ENCODE peak calls at places on chromosome 16, in four cellular contexts. Q is HCT116, U is K562, P is GM12878. N is an unnamed sample.

GRCh38 chr16:31125844-31126243 is 8.4 kb downstream of the KAT8 start:
- DNase-seq in Q (no peak), P (no peak), U (no peak), N (no peak)

GRCh38 chr16:58518083-58518979 is 3.0 kb downstream of the SETD6 start:
- DNase-seq in P (peak; percentile 54), U (no peak), Q (no peak), N (no peak)

GRCh38 chr16:15032547-15033308 is 23.1 kb downstream of the NTAN1 start:
- DNase-seq in P (no peak), Q (no peak), U (no peak), N (no peak)

GRCh38 chr16:22726868-22727267 is 87.1 kb upstream of the HS3ST2 start:
- DNase-seq in P (no peak), Q (no peak), U (no peak), N (no peak)

GRCh38 chr16:52389045-52389444 is 157.9 kb downstream of the TOX3 start:
- DNase-seq in Q (no peak), P (no peak), U (no peak), N (no peak)

GRCh38 chr16:49961087-49961486 is 63.9 kb upstream of the CNEP1R1 start:
- DNase-seq in Q (no peak), U (no peak), P (no peak), N (no peak)

GRCh38 chr16:53043986-53044571 is 8.6 kb downstream of the CHD9NB start:
- DNase-seq in U (no peak), P (no peak), Q (no peak), N (peak; percentile 92)

GRCh38 chr16:86347916-86348555 is 162.3 kb upstream of the FOXF1 start:
- DNase-seq in P (no peak), U (no peak), Q (no peak), N (no peak)

GRCh38 chr16:19085679-19086200 is 18.3 kb downstream of the COQ7 start:
- DNase-seq in U (peak; percentile 68), Q (no peak), P (no peak), N (no peak)

GRCh38 chr16:56343661-56344517 is 81.5 kb downstream of the AMFR start:
- DNase-seq in P (no peak), U (no peak), Q (no peak), N (no peak)

GRCh38 chr16:679808-680624 is at the start of gene STUB1:
- DNase-seq in P (no peak), U (peak; percentile 88), Q (peak; percentile 48), N (peak; percentile 64)

GRCh38 chr16:67917140-67917851 is 14.4 kb downstream of the CTRL start:
- DNase-seq in Q (no peak), P (no peak), U (no peak), N (no peak)

GRCh38 chr16:47970291-47970931 is 185.4 kb downstream of the ABCC12 start:
- DNase-seq in Q (no peak), P (no peak), U (no peak), N (no peak)

GRCh38 chr16:63323055-63323454 is 1286.8 kb upstream of the CDH8 start:
- DNase-seq in U (no peak), Q (no peak), P (no peak), N (no peak)

GRCh38 chr16:15415411-15416070 is 18.8 kb upstream of the BMERB1 start:
- DNase-seq in P (no peak), Q (no peak), U (no peak), N (no peak)

GRCh38 chr16:68612996-68613395 is 32.1 kb upstream of the CDH3 start:
- DNase-seq in Q (no peak), U (no peak), P (no peak), N (no peak)

GRCh38 chr16:70689035-70689969 is 3.4 kb upstream of the MTSS2 start:
- DNase-seq in Q (no peak), P (no peak), U (no peak), N (no peak)

GRCh38 chr16:85137323-85138072 is 25.2 kb upstream of the CIBAR2 start:
- DNase-seq in P (no peak), Q (no peak), U (no peak), N (no peak)

GRCh38 chr16:73337897-73338296 is 290.0 kb upstream of the ZFHX3 start:
- DNase-seq in U (no peak), P (no peak), Q (no peak), N (no peak)

GRCh38 chr16:68626557-68626956 is 18.6 kb upstream of the CDH3 start:
- DNase-seq in Q (no peak), U (no peak), P (no peak), N (no peak)

GRCh38 chr16:85554791-85555548 is 58.2 kb upstream of the GSE1 start:
- DNase-seq in Q (no peak), P (no peak), U (peak; percentile 98), N (no peak)

GRCh38 chr16:456891-457483 is 31.5 kb downstream of the RAB11FIP3 start:
- DNase-seq in P (no peak), U (no peak), Q (no peak), N (no peak)

GRCh38 chr16:50470687-50471086 is 77.5 kb upstream of the NKD1 start:
- DNase-seq in P (no peak), Q (no peak), U (no peak), N (no peak)

GRCh38 chr16:2597560-2597902 is 59.7 kb downstream of the PDPK1 start:
- DNase-seq in P (no peak), Q (no peak), U (no peak), N (no peak)

GRCh38 chr16:73385701-73386100 is 337.8 kb upstream of the ZFHX3 start:
- DNase-seq in U (no peak), P (no peak), Q (no peak), N (no peak)

GRCh38 chr16:268141-269053 is 7.3 kb downstream of the RGS11 start:
- DNase-seq in U (no peak), Q (no peak), P (no peak), N (no peak)

GRCh38 chr16:28110479-28110878 is 47.0 kb upstream of the GSG1L start:
- DNase-seq in P (no peak), Q (no peak), U (no peak), N (no peak)

GRCh38 chr16:17283022-17283421 is 187.7 kb downstream of the XYLT1 start:
- DNase-seq in P (no peak), U (no peak), Q (no peak), N (no peak)

GRCh38 chr16:2515180-2515803 is 1.5 kb downstream of the ATP6V0C start:
- DNase-seq in Q (no peak), P (no peak), U (peak; percentile 46), N (no peak)

GRCh38 chr16:85452364-85453178 is 160.6 kb upstream of the GSE1 start:
- DNase-seq in U (no peak), P (no peak), Q (no peak), N (no peak)

GRCh38 chr16:52816993-52817392 is 235.7 kb downstream of the CHD9NB start:
- DNase-seq in U (no peak), Q (no peak), P (no peak), N (no peak)

GRCh38 chr16:68478526-68479249 is 30.4 kb upstream of the SMPD3 start:
- DNase-seq in U (no peak), Q (no peak), P (no peak), N (no peak)

GRCh38 chr16:47413041-47413440 is 47.8 kb downstream of the ITFG1 start:
- DNase-seq in Q (no peak), U (no peak), P (no peak), N (no peak)

GRCh38 chr16:2520784-2521577 is 810 bp downstream of the AMDHD2 start:
- DNase-seq in U (peak; percentile 76), P (no peak), Q (no peak), N (no peak)

GRCh38 chr16:84925092-84925772 is 86.1 kb downstream of the ZDHHC7 start:
- DNase-seq in Q (peak; percentile 35), U (peak; percentile 86), P (no peak), N (peak; percentile 95)

DNA sequence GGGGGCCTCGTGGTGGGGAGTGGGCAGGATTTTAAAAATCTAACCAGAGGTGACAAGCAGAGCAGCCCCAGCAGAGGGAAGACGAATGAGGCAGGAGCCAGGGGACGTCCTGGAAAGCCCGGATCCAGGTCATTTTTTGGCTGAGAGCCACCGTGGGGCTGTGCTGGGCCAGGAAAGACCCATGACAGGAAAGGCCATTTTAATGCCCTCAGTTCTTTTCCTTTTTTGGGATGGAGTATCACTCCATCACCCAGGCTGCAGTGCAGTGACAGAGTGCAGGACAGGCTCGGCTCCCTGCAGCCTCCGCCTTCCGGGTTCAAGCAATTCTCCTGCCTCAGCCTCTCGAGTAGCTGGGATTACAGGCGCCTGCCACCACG is 30.5 kb upstream of the JPH3 start:
- DNase-seq in U (no peak), P (no peak), Q (no peak), N (no peak)
- TF ChIP-seq CTCF in U (no peak), P (no peak), Q (no peak), N (no peak)

GRCh38 chr16:81457326-81458133 is 12.9 kb downstream of the CMIP start:
- DNase-seq in P (no peak), U (peak; percentile 88), Q (peak; percentile 16), N (no peak)
- TF ChIP-seq EGR1 in P (no peak), U (peak; percentile 47), Q (no peak), N (no peak)

DNA sequence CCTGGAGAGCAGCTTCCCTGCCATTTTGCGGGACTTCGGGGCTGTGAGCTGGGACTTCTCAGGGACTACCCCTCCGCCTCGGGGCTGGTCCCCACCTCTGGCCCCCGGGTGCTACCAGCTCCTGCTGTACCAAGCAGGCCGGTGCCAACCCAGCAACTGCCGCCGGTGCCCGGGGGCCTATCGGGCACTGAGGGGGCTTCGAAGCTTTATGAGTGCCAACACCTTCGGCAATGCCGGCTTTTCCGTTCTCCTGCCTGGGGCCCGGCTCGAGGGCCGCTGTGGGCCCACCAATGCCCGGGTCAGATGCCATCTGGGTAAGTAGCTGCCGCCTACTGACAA is 1.3 kb downstream of the ASPHD1 start:
- DNase-seq in U (no peak), P (no peak), Q (no peak), N (no peak)
- TF ChIP-seq CTCF in U (no peak), P (no peak), Q (no peak), N (no peak)

GRCh38 chr16:88973415-88974050 is 3.5 kb downstream of the CBFA2T3 start:
- DNase-seq in Q (no peak), U (no peak), P (no peak), N (no peak)
- TF ChIP-seq EGR1 in Q (no peak), U (no peak), P (no peak), N (no peak)

DNA sequence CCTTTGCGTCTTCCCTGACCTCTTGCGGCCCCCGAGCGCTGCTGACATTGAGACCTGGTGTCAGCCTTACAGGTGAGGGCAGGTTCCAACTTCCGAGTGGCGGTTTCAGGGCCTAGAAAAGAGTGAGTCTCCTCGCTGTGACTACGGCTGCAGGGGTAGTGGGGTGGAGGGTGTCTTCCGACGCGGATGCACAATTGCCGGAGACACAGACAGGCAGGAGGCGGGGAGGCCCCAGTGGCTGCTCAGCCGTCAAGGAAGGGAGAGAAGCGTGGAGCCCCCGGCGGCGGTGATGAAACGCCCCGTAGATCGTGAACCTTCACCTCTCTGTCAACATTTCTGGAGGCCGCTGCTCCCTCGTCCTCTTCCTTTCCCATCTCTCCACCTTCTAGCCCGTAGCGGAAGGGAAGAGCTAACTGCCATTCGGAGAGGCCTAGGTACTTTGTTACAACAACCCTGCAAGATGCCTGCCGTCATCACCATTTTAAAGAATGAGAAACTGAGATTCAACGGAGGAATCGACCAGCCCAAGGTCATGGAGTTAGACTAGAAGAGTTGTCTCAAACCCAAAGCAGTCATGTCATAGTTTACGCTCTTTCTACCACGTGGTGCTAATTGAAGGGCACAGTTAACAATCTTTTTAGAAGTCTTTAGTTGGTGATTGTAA is 485 bp downstream of the DNAJA3 start:
- DNase-seq in U (no peak), Q (no peak), P (no peak), N (no peak)
- TF ChIP-seq CTCF in U (no peak), Q (no peak), P (no peak), N (no peak)

GRCh38 chr16:57471852-57472664 is 9.6 kb downstream of the POLR2C start:
- DNase-seq in U (no peak), Q (no peak), P (no peak), N (peak; percentile 60)
- TF ChIP-seq EGR1 in U (no peak), Q (no peak), P (no peak), N (no peak)